ENCODE peak calls at places on chromosome 12, in five cellular contexts. Y is neuronal stem cell, I is K562, P is HCT116, W is MM.1S. L is an unnamed sample.

GRCh38 chr12:78149459-78149858 is 318.8 kb downstream of the NAV3 start:
- DNase-seq in Y (no peak), I (no peak), W (no peak), P (no peak), L (no peak)

GRCh38 chr12:1365703-1366102 is 228.7 kb downstream of the FBXL14 start:
- DNase-seq in Y (no peak), I (no peak), W (no peak), P (no peak), L (no peak)

GRCh38 chr12:30823140-30823669 is 68.5 kb upstream of the CAPRIN2 start:
- DNase-seq in P (no peak), W (no peak), Y (peak), I (no peak), L (no peak)

GRCh38 chr12:46523446-46523845 is 150.9 kb upstream of the SLC38A2 start:
- DNase-seq in P (no peak), I (no peak), Y (no peak), W (no peak), L (no peak)

GRCh38 chr12:122981587-122982493 is 1.4 kb downstream of the ARL6IP4 start:
- DNase-seq in Y (no peak), I (no peak), W (no peak), P (no peak), L (no peak)

GRCh38 chr12:31037921-31038320 is 35.7 kb upstream of the DDX11 start:
- DNase-seq in I (no peak), P (no peak), Y (no peak), W (no peak), L (no peak)

GRCh38 chr12:6790496-6791150 is 1.3 kb downstream of the CD4 start:
- DNase-seq in Y (no peak), P (no peak), W (no peak), I (no peak), L (no peak)

GRCh38 chr12:103964805-103965204 is 867 bp upstream of the TDG start:
- DNase-seq in W (no peak), Y (no peak), I (no peak), P (no peak), L (no peak)

GRCh38 chr12:130878193-130879185 is 6.6 kb downstream of the RAN start:
- DNase-seq in W (no peak), I (peak), P (no peak), Y (no peak), L (no peak)

GRCh38 chr12:3897400-3897910 is 24.3 kb upstream of the PARP11 start:
- DNase-seq in Y (no peak), P (no peak), I (no peak), W (no peak), L (no peak)

GRCh38 chr12:3901116-3901515 is 27.9 kb upstream of the PARP11 start:
- DNase-seq in I (no peak), Y (no peak), W (no peak), P (no peak), L (no peak)

GRCh38 chr12:3898751-3899150 is 25.6 kb upstream of the PARP11 start:
- DNase-seq in P (no peak), Y (no peak), I (no peak), W (no peak), L (no peak)

GRCh38 chr12:3892631-3893030 is 19.4 kb upstream of the PARP11 start:
- DNase-seq in P (no peak), W (no peak), Y (no peak), I (no peak), L (no peak)

DNA sequence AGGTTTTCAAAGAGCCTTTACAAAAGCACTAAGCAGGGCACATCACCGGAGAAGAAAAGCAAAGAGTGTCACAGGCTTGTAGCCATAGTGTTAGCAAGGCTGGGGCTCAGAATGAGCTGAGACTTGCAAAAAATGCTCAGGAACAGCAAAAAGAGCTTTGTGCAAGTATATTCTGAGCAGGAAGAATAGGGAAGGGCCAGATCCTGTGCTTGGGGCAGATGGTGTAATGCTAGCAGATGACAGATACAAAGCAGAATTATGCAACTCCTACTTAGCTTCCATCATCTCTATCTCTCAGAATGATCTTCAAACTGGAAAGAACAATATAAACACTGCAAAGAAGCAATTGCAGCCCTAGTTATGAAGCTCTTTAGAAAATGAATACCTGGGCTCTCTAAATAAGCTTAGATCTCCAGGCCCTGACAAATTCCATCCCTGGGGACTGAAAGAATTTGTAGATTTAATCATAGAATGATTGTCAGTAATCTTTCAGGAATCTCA is 23.7 kb upstream of the PARP11 start:
- DNase-seq in P (no peak), W (no peak), Y (no peak), I (no peak), L (no peak)
- H3K4me2 ChIP-seq in P (no peak), W (no peak), Y (no peak), I (no peak), L (no peak)

GRCh38 chr12:89163918-89164317 is 188.4 kb downstream of the DUSP6 start:
- DNase-seq in P (no peak), Y (no peak), I (no peak), W (no peak), L (no peak)

GRCh38 chr12:89173096-89173495 is 179.2 kb downstream of the DUSP6 start:
- DNase-seq in Y (no peak), I (no peak), W (no peak), P (no peak), L (no peak)

GRCh38 chr12:89166525-89166934 is 185.8 kb downstream of the DUSP6 start:
- DNase-seq in Y (no peak), P (no peak), W (peak), I (no peak), L (no peak)

GRCh38 chr12:89172224-89172623 is 180.1 kb downstream of the DUSP6 start:
- DNase-seq in I (no peak), W (no peak), P (no peak), Y (no peak), L (no peak)

GRCh38 chr12:89167986-89168385 is 184.3 kb downstream of the DUSP6 start:
- DNase-seq in P (no peak), I (no peak), Y (no peak), W (no peak), L (no peak)
- H3K27ac ChIP-seq in P (no peak), I (no peak), Y (no peak), W (no peak), L (no peak)

GRCh38 chr12:124640096-124640495 is 72.7 kb upstream of the NCOR2 start:
- DNase-seq in Y (no peak), I (no peak), W (no peak), P (no peak), L (no peak)
- H3K4me2 ChIP-seq in Y (no peak), I (no peak), W (no peak), P (peak), L (peak)

DNA sequence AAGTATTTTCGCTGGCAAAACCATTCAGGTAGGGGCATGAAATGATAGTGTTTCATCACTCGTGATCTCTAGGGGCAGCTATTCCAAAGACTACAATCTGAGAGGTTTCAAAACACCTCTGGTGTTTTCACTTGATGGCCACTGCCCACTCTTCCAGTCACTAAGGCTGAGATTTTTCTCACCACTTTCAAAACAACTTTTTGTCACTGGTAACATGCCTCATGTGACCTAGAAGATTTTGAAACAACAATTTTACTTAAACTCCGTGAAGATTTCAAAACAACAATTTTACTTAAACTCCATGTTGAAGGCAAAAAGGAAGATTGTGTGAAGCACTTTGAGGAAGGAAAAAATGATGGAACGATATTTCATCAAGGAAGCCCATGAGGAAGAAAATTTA is 1.2 kb upstream of the IRAK3 start:
- DNase-seq in Y (no peak), W (no peak), P (no peak), I (no peak), L (no peak)
- H3K27ac ChIP-seq in Y (no peak), W (no peak), P (no peak), I (no peak), L (no peak)